ENCODE peak calls at places on chromosomes 13 and 19, in four cellular contexts. N is cardiac muscle cell; G is ascending aorta; Y is CD8-positive, alpha-beta memory T cell. B is an unnamed sample. For H3K27me3, the result is how much of the 10 kb centered on the place peaks cover.

GRCh38 chr13:43522788-43523187 is 264.0 kb downstream of the ENOX1 start:
- DNase-seq in N (no peak), G (no peak), Y (no peak), B (peak)

GRCh38 chr19:18160792-18161690 is 8.1 kb downstream of the PIK3R2 start:
- DNase-seq in N (peak), G (peak), Y (peak), B (no peak)

GRCh38 chr13:96248103-96248502 is 158.2 kb downstream of the HS6ST3 start:
- DNase-seq in N (no peak), G (no peak), Y (no peak), B (no peak)

GRCh38 chr19:31648347-31648746 is 299.1 kb upstream of the TSHZ3 start:
- DNase-seq in N (peak), G (no peak), Y (no peak), B (no peak)

GRCh38 chr13:114122591-114123211 is 9.7 kb downstream of the RASA3 start:
- DNase-seq in N (no peak), G (peak), Y (peak), B (no peak)

GRCh38 chr13:110277357-110277950 is 29.5 kb downstream of the COL4A1 start:
- DNase-seq in N (no peak), G (no peak), Y (no peak), B (no peak)

GRCh38 chr19:33472696-33473624 is 48.6 kb downstream of the PEPD start:
- DNase-seq in N (no peak), G (no peak), Y (no peak), B (peak)

GRCh38 chr13:85864963-85865530 is 65.8 kb upstream of the SLITRK6 start:
- DNase-seq in N (peak), G (no peak), Y (no peak), B (no peak)

GRCh38 chr19:3398114-3398899 is 31.9 kb downstream of the NFIC start:
- DNase-seq in N (peak), G (peak), Y (no peak), B (no peak)

GRCh38 chr19:4493929-4494690 is 22.0 kb downstream of the HDGFL2 start:
- DNase-seq in N (no peak), G (no peak), Y (no peak), B (no peak)

GRCh38 chr13:110617326-110618072 is 2.2 kb downstream of the NAXD start:
- DNase-seq in N (no peak), G (no peak), Y (no peak), B (no peak)

GRCh38 chr13:54183166-54183565 is 1154.6 kb downstream of the OLFM4 start:
- DNase-seq in N (no peak), G (no peak), Y (no peak), B (no peak)

GRCh38 chr13:99005609-99006008 is 27.7 kb upstream of the DOCK9 start:
- DNase-seq in N (no peak), G (no peak), Y (no peak), B (no peak)

GRCh38 chr13:26946675-26947342 is 186.2 kb upstream of the GPR12 start:
- DNase-seq in N (peak), G (no peak), Y (no peak), B (no peak)

GRCh38 chr19:30158893-30159245 is 213.3 kb upstream of the ZNF536 start:
- DNase-seq in N (no peak), G (no peak), Y (no peak), B (no peak)

GRCh38 chr19:49638360-49638759 is 1.6 kb downstream of the RRAS start:
- DNase-seq in N (no peak), G (no peak), Y (no peak), B (no peak)

GRCh38 chr13:30112602-30113435 is 194.5 kb downstream of the KATNAL1 start:
- DNase-seq in N (peak), G (peak), Y (peak), B (peak)

GRCh38 chr13:24097667-24098066 is 62.9 kb upstream of the SPATA13 start:
- DNase-seq in N (no peak), G (no peak), Y (peak), B (no peak)

GRCh38 chr13:105971312-105971711 is 564.1 kb downstream of the EFNB2 start:
- DNase-seq in N (no peak), G (no peak), Y (no peak), B (no peak)

GRCh38 chr19:14165986-14166385 is 29.6 kb upstream of the ASF1B start:
- DNase-seq in N (no peak), G (no peak), Y (no peak), B (no peak)

GRCh38 chr19:48806518-48806817 is 4.4 kb downstream of the BCAT2 start:
- DNase-seq in N (no peak), G (peak), Y (peak), B (no peak)

GRCh38 chr13:26075498-26075897 is 23.7 kb upstream of the SHISA2 start:
- DNase-seq in N (no peak), G (no peak), Y (no peak), B (no peak)

GRCh38 chr19:30304540-30304939 is 67.6 kb upstream of the ZNF536 start:
- DNase-seq in N (no peak), G (no peak), Y (no peak), B (no peak)

GRCh38 chr13:30421093-30422055 is 919 bp upstream of the UBE2L5 start:
- DNase-seq in N (peak), G (peak), Y (peak), B (no peak)

GRCh38 chr19:41530761-41531301 is 45.1 kb upstream of the CEACAM21 start:
- DNase-seq in N (no peak), G (no peak), Y (no peak), B (no peak)

GRCh38 chr19:35539850-35540249 is 5.6 kb upstream of the TMEM147 start:
- DNase-seq in N (no peak), G (no peak), Y (no peak), B (no peak)

GRCh38 chr19:27794444-27795042 is 1418.4 kb downstream of the UQCRFS1 start:
- DNase-seq in N (peak), G (no peak), Y (peak), B (no peak)

GRCh38 chr19:10258080-10258710 is 6.2 kb downstream of the MRPL4 start:
- DNase-seq in N (no peak), G (no peak), Y (no peak), B (no peak)

GRCh38 chr13:75308222-75308621 is 173.7 kb downstream of the TBC1D4 start:
- DNase-seq in N (no peak), G (no peak), Y (no peak), B (no peak)
- H3K4me3 ChIP-seq in N (no peak), G (no peak), Y (no peak), B (no peak)

DNA sequence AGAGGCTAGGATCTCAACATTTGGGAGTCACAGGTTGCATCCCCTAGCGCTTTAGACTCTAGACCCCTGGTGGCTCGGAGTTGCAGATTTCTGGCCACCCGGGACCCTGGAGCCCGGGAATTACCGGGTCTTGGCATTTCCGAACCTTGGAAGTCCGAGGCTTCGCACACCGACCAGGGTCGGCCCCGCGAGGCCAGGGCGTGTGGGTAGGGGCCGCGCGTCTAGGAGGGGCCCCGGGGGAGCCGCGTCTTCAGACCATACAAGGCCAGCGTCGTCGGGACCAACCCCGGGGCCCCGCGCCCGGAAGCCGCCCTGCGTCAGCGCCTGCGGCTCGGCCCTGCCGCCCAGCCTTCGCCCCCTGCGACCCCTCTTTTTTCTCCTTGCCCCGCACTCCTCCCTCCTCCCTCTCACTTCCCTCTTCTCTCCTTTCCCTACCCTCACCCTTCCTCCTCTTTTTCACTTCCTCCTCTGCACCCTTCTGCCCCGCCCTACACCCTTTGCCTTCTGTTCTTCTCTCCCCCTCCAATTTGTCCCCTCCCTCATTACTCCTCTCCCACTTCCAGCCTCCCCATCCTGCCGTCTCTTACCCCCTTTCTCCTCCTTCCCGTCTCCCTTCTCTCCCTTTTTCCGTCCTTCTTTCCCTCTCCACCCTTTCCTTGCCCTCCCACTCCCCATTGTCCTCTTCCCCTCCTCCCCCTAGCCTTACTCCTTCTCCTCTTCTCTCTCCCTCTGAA is 2.4 kb upstream of the PLEKHG2 start:
- DNase-seq in N (peak), G (peak), Y (peak), B (no peak)
- H3K27me3 ChIP-seq in N (under half), G (under half), Y (under half), B (under half)

DNA sequence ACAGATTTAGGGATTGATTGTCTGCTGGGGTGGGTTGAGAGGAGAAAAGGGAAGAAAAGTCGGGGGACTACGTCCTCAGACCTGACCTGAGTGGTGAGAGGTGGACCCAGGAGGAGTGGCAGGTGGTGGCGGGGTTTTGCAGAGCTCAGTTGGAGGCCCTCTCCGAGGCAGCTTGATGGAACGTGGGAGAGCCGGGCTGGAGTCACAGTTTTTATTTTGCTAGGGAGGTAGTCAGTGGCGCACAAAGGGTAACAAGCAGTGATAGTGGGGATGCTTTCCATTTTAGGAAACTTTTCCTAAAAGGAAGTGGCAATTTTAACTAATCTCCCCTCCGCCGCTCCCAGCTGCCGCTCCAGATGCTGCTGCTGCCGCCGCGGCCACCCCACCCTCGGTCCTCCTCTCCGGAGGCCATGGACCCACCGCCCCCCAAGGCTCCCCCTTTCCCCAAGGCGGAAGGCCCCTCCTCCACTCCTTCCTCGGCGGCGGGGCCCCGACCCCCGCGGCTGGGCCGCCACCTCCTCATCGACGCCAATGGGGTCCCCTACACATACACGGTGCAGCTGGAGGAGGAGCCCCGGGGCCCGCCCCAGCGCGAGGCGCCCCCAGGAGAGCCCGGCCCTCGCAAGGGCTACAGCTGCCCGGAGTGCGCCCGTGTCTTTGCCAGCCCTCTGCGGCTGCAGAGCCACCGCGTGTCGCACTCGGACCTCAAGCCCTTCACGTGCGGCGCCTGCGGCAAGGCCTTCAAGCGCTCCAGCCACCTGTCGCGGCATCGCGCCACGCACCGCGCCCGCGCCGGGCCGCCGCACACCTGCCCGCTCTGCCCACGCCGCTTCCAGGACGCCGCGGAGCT is 1.1 kb upstream of the ZNF581 start:
- DNase-seq in N (peak), G (no peak), Y (peak), B (no peak)
- H3K4me3 ChIP-seq in N (peak), G (peak), Y (peak), B (peak)

GRCh38 chr13:112220296-112220875 is 153.4 kb downstream of the SOX1 start:
- DNase-seq in N (no peak), G (no peak), Y (no peak), B (no peak)

GRCh38 chr13:112219753-112220152 is 152.8 kb downstream of the SOX1 start:
- DNase-seq in N (no peak), G (no peak), Y (no peak), B (no peak)

GRCh38 chr13:112217431-112217830 is 150.5 kb downstream of the SOX1 start:
- DNase-seq in N (no peak), G (no peak), Y (no peak), B (no peak)

GRCh38 chr13:112220925-112221324 is 154.0 kb downstream of the SOX1 start:
- DNase-seq in N (no peak), G (no peak), Y (no peak), B (no peak)

DNA sequence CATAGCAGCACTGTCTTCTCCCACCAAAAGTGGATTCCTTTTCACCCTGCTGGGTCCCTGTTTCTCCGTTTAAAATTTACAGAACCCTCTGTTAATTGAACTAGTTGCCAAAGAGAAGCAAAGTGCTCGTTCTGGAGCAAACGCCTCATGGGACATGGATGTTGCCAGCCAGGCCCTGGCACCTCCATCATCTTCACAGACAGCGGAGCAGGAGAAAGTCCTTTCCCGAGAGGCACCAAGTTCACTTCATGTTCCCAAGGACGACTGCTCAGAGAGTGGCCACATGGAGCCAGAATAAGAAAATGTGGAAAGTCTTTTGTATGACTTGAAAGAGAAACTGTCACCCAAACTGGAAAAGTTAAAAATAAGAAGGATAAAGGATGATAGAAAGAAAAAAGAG is 151.5 kb downstream of the SOX1 start:
- DNase-seq in N (no peak), G (no peak), Y (no peak), B (no peak)
- H3K27me3 ChIP-seq in N (under half), G (under half), Y (under half), B (under half)

GRCh38 chr19:43934985-43935708 is at the start of gene ZNF45:
- DNase-seq in N (peak), G (peak), Y (peak), B (peak)
- H3K4me3 ChIP-seq in N (peak), G (peak), Y (peak), B (peak)

GRCh38 chr19:1554968-1555801 is 12.9 kb downstream of the MEX3D start:
- DNase-seq in N (no peak), G (no peak), Y (no peak), B (no peak)
- H3K27me3 ChIP-seq in N (under half), G (under half), Y (under half), B (under half)

GRCh38 chr19:47240996-47241918 is 10.3 kb upstream of the BBC3 start:
- DNase-seq in N (peak), G (peak), Y (peak), B (no peak)

GRCh38 chr19:47240561-47240960 is 9.6 kb upstream of the BBC3 start:
- DNase-seq in N (no peak), G (no peak), Y (no peak), B (no peak)

GRCh38 chr19:47243364-47243775 is 12.4 kb upstream of the BBC3 start:
- DNase-seq in N (no peak), G (no peak), Y (no peak), B (no peak)

GRCh38 chr19:47241919-47242644 is 11.1 kb upstream of the BBC3 start:
- DNase-seq in N (no peak), G (no peak), Y (no peak), B (no peak)

GRCh38 chr19:47243776-47244547 is 12.4 kb upstream of the CCDC9 start:
- DNase-seq in N (peak), G (peak), Y (peak), B (peak)
- H3K4me3 ChIP-seq in N (no peak), G (peak), Y (peak), B (peak)